ENCODE peak calls at places on chromosomes 6 and 20, in ten cellular contexts. Q is RWPE1; R is ascending aorta; A is progenitor cell of endocrine pancreas; H is occipital lobe; O is activated T-cell treated with anti-CD3 and anti-CD28 coated beads for 1 hour; M is psoas muscle; T is stimulated activated naive CD4-positive, alpha-beta T cell; P is substantia nigra; G is brain microvascular endothelial cell. U is an unnamed sample.

GRCh38 chr6:31794866-31795615 is 511 bp downstream of the VARS1 start:
- DNase-seq in Q (no peak), R (no peak), A (no peak), H (no peak), O (no peak), M (no peak), T (no peak), P (no peak), G (no peak), U (no peak)

GRCh38 chr6:152598858-152599537 is 38.2 kb downstream of the SYNE1 start:
- DNase-seq in Q (no peak), R (no peak), A (no peak), H (no peak), O (no peak), M (no peak), T (no peak), P (no peak), G (peak; percentile 7), U (no peak)

GRCh38 chr6:25334793-25335192 is 55.6 kb downstream of the CARMIL1 start:
- DNase-seq in Q (no peak), R (no peak), A (no peak), H (no peak), O (no peak), M (no peak), T (no peak), P (no peak), G (no peak), U (no peak)

GRCh38 chr6:110537208-110538123 is 61.1 kb upstream of the SLC22A16 start:
- DNase-seq in Q (peak; percentile 77), R (no peak), A (no peak), H (no peak), O (no peak), M (no peak), T (no peak), P (no peak), G (peak; percentile 92), U (no peak)

GRCh38 chr6:166541366-166541765 is 45.1 kb downstream of the RAMACL start:
- DNase-seq in Q (no peak), R (no peak), A (no peak), H (no peak), O (no peak), M (no peak), T (no peak), P (no peak), G (no peak), U (no peak)

GRCh38 chr20:51388756-51389542 is 153.6 kb downstream of the NFATC2 start:
- DNase-seq in Q (no peak), R (no peak), A (no peak), H (no peak), O (no peak), M (no peak), T (no peak), P (no peak), G (no peak), U (no peak)

GRCh38 chr6:25971187-25971811 is 8.7 kb downstream of the TRIM38 start:
- DNase-seq in Q (peak; percentile 34), R (peak; percentile 81), A (no peak), H (peak; percentile 22), O (no peak), M (no peak), T (no peak), P (no peak), G (peak; percentile 86), U (no peak)

GRCh38 chr6:97440590-97441176 is 157.7 kb upstream of the MMS22L start:
- DNase-seq in Q (no peak), R (no peak), A (no peak), H (peak; percentile 66), O (no peak), M (no peak), T (no peak), P (peak; percentile 72), G (peak; percentile 42), U (no peak)

GRCh38 chr20:34311118-34312023 is 8.2 kb upstream of the AHCY start:
- DNase-seq in Q (no peak), R (no peak), A (peak; percentile 86), H (no peak), O (no peak), M (no peak), T (no peak), P (no peak), G (no peak), U (no peak)

GRCh38 chr6:148443798-148444560 is 101.3 kb downstream of the SASH1 start:
- DNase-seq in Q (no peak), R (no peak), A (no peak), H (no peak), O (no peak), M (no peak), T (no peak), P (no peak), G (no peak), U (no peak)

GRCh38 chr20:14337400-14338171 is at the start of gene FLRT3:
- DNase-seq in Q (peak; percentile 93), R (peak; percentile 77), A (peak; percentile 67), H (peak; percentile 87), O (no peak), M (peak; percentile 70), T (no peak), P (peak; percentile 65), G (peak; percentile 97), U (no peak)

GRCh38 chr6:26196846-26197683 is 109.8 kb downstream of the HFE start:
- DNase-seq in Q (peak; percentile 92), R (peak; percentile 91), A (no peak), H (peak; percentile 78), O (peak; percentile 62), M (peak; percentile 66), T (peak; percentile 76), P (peak; percentile 68), G (peak; percentile 88), U (no peak)

GRCh38 chr20:50776122-50776795 is 18.6 kb upstream of the BCAS4 start:
- DNase-seq in Q (no peak), R (no peak), A (no peak), H (no peak), O (no peak), M (no peak), T (no peak), P (no peak), G (no peak), U (no peak)

GRCh38 chr20:39849664-39850063 is 839.4 kb downstream of the MAFB start:
- DNase-seq in Q (peak; percentile 73), R (peak; percentile 79), A (no peak), H (peak; percentile 37), O (no peak), M (peak; percentile 89), T (no peak), P (peak; percentile 34), G (peak; percentile 89), U (peak; percentile 76)

GRCh38 chr6:154380733-154381132 is 24.1 kb upstream of the IPCEF1 start:
- DNase-seq in Q (no peak), R (no peak), A (no peak), H (no peak), O (no peak), M (no peak), T (no peak), P (no peak), G (no peak), U (no peak)

GRCh38 chr6:34143196-34143883 is 2.5 kb downstream of the GRM4 start:
- DNase-seq in Q (no peak), R (no peak), A (no peak), H (no peak), O (no peak), M (peak; percentile 29), T (no peak), P (no peak), G (no peak), U (no peak)